ENCODE peak calls at places on chromosomes 16 and 17, in eight cellular contexts. L is non-pigmented ciliary epithelial cell; T is AG10803; P is CD4-positive, alpha-beta T cell; N is stimulated activated effector memory CD8-positive, alpha-beta T cell treated with anti-CD3 and anti-CD28 coated beads, Interleukin-12 subunit alpha, Interleukin-12 subunit beta, amount 100 ng/mL, for 72 hours; O is AG09309; R is AG08395; C is NCI-H2171 treated with DMSO at 0.1 percent for 48 hours. E is an unnamed sample.

GRCh38 chr17:72592242-72592966 is 471.6 kb downstream of the SOX9 start:
- DNase-seq in L (no peak), T (peak), P (peak), N (peak), O (no peak), R (peak), C (peak), E (peak)

GRCh38 chr17:6066183-6066948 is 3.8 kb upstream of the WSCD1 start:
- DNase-seq in L (no peak), T (no peak), P (no peak), N (no peak), O (no peak), R (no peak), C (no peak), E (no peak)

GRCh38 chr17:80874866-80875445 is 116.7 kb upstream of the CHMP6 start:
- DNase-seq in L (no peak), T (no peak), P (no peak), N (no peak), O (no peak), R (no peak), C (no peak), E (no peak)

GRCh38 chr16:2516391-2517240 is 2.9 kb downstream of the ATP6V0C start:
- DNase-seq in L (no peak), T (no peak), P (no peak), N (no peak), O (no peak), R (no peak), C (no peak), E (no peak)

GRCh38 chr16:4372315-4372577 is 598 bp downstream of the VASN start:
- DNase-seq in L (no peak), T (no peak), P (no peak), N (no peak), O (no peak), R (no peak), C (no peak), E (no peak)

GRCh38 chr16:67694611-67695010 is 24.5 kb downstream of the GFOD2 start:
- DNase-seq in L (no peak), T (no peak), P (no peak), N (no peak), O (no peak), R (no peak), C (no peak), E (no peak)

GRCh38 chr17:68511671-68512246 is 471 bp upstream of the PRKAR1A start:
- DNase-seq in L (no peak), T (peak), P (peak), N (peak), O (no peak), R (peak), C (peak), E (peak)

GRCh38 chr17:77881545-77881944 is 77.0 kb upstream of the TNRC6C start:
- DNase-seq in L (peak), T (peak), P (peak), N (peak), O (peak), R (peak), C (no peak), E (peak)

GRCh38 chr17:4947411-4948165 is 742 bp downstream of the PFN1 start:
- DNase-seq in L (no peak), T (peak), P (peak), N (peak), O (no peak), R (peak), C (peak), E (peak)

GRCh38 chr17:66939461-66940114 is 24.9 kb upstream of the CACNG4 start:
- DNase-seq in L (no peak), T (no peak), P (no peak), N (no peak), O (no peak), R (no peak), C (no peak), E (no peak)

GRCh38 chr17:6574689-6575595 is 18.6 kb upstream of the PITPNM3 start:
- DNase-seq in L (peak), T (peak), P (peak), N (peak), O (no peak), R (peak), C (no peak), E (peak)

GRCh38 chr17:65389956-65390355 is 171.5 kb downstream of the AXIN2 start:
- DNase-seq in L (peak), T (peak), P (no peak), N (no peak), O (peak), R (peak), C (no peak), E (no peak)

GRCh38 chr17:42704495-42705494 is 22.5 kb downstream of the CNTNAP1 start:
- DNase-seq in L (no peak), T (no peak), P (no peak), N (no peak), O (no peak), R (no peak), C (no peak), E (peak)

GRCh38 chr16:4213721-4214120 is 28.2 kb downstream of the SRL start:
- DNase-seq in L (no peak), T (peak), P (no peak), N (no peak), O (no peak), R (no peak), C (no peak), E (no peak)

GRCh38 chr17:6456321-6456720 is 12.1 kb downstream of the PIMREG start:
- DNase-seq in L (no peak), T (no peak), P (no peak), N (no peak), O (no peak), R (no peak), C (no peak), E (no peak)

GRCh38 chr17:6162216-6162615 is 92.0 kb downstream of the WSCD1 start:
- DNase-seq in L (no peak), T (no peak), P (no peak), N (no peak), O (no peak), R (no peak), C (no peak), E (no peak)

GRCh38 chr17:7883781-7884386 is 4.7 kb upstream of the CHD3 start:
- DNase-seq in L (no peak), T (peak), P (peak), N (no peak), O (no peak), R (peak), C (peak), E (peak)

GRCh38 chr17:28891201-28891600 is 6.3 kb downstream of the FLOT2 start:
- DNase-seq in L (no peak), T (no peak), P (no peak), N (no peak), O (no peak), R (no peak), C (no peak), E (no peak)

GRCh38 chr16:65176603-65177002 is 54.7 kb upstream of the CDH11 start:
- DNase-seq in L (peak), T (peak), P (no peak), N (no peak), O (peak), R (peak), C (no peak), E (no peak)

GRCh38 chr17:17808706-17809432 is 27.9 kb downstream of the SREBF1 start:
- DNase-seq in L (no peak), T (peak), P (no peak), N (no peak), O (no peak), R (no peak), C (peak), E (peak)

GRCh38 chr16:28130099-28131088 is 66.9 kb upstream of the GSG1L start:
- DNase-seq in L (no peak), T (peak), P (no peak), N (no peak), O (no peak), R (peak), C (no peak), E (no peak)

GRCh38 chr16:17325744-17326143 is 145.0 kb downstream of the XYLT1 start:
- DNase-seq in L (no peak), T (no peak), P (no peak), N (no peak), O (no peak), R (no peak), C (peak), E (no peak)

GRCh38 chr17:2595736-2596135 is 2.3 kb downstream of the PAFAH1B1 start:
- DNase-seq in L (no peak), T (peak), P (no peak), N (no peak), O (no peak), R (no peak), C (peak), E (no peak)

GRCh38 chr17:36825113-36825955 is 111.9 kb upstream of the LHX1 start:
- DNase-seq in L (no peak), T (no peak), P (no peak), N (no peak), O (no peak), R (no peak), C (no peak), E (no peak)

E was measured in GM13977.